ENCODE peak calls at places on chromosomes 4 and X, in five cellular contexts. One of them, this sample, is unnamed.

GRCh38 chr4:146340798-146341197 is 126.5 kb downstream of the REELD1 start:
- DNase-seq in COR-L47: peak; percentile 24
- DNase-seq in HS-5: no peak
- DNase-seq in foreskin fibroblast: peak; percentile 39
- DNase-seq in CD4-positive, CD25-positive, alpha-beta regulatory T cell: no peak
- DNase-seq in this sample: peak; percentile 47

GRCh38 chr4:36414248-36414647 is 132.8 kb downstream of the DTHD1 start:
- DNase-seq in COR-L47: peak; percentile 7
- DNase-seq in CD4-positive, CD25-positive, alpha-beta regulatory T cell: no peak
- DNase-seq in foreskin fibroblast: no peak
- DNase-seq in HS-5: no peak
- DNase-seq in this sample: no peak

GRCh38 chrX:104795804-104796203 is 229.8 kb downstream of the IL1RAPL2 start:
- DNase-seq in HS-5: no peak
- DNase-seq in COR-L47: no peak
- DNase-seq in foreskin fibroblast: no peak
- DNase-seq in CD4-positive, CD25-positive, alpha-beta regulatory T cell: no peak
- DNase-seq in this sample: no peak

GRCh38 chrX:10254746-10255145 is 98.0 kb downstream of the CLCN4 start:
- DNase-seq in HS-5: no peak
- DNase-seq in COR-L47: no peak
- DNase-seq in CD4-positive, CD25-positive, alpha-beta regulatory T cell: no peak
- DNase-seq in foreskin fibroblast: peak; percentile 31
- DNase-seq in this sample: no peak

GRCh38 chrX:40146471-40147398 is 49.0 kb upstream of the BCOR start:
- DNase-seq in CD4-positive, CD25-positive, alpha-beta regulatory T cell: peak; percentile 34
- DNase-seq in foreskin fibroblast: peak; percentile 56
- DNase-seq in COR-L47: peak; percentile 20
- DNase-seq in HS-5: no peak
- DNase-seq in this sample: no peak

GRCh38 chr4:74433541-74434172 is 11.3 kb upstream of the AREG start:
- DNase-seq in HS-5: no peak
- DNase-seq in COR-L47: no peak
- DNase-seq in CD4-positive, CD25-positive, alpha-beta regulatory T cell: no peak
- DNase-seq in foreskin fibroblast: no peak
- DNase-seq in this sample: peak; percentile 37

GRCh38 chr4:165684177-165684870 is 188.7 kb upstream of the TLL1 start:
- DNase-seq in CD4-positive, CD25-positive, alpha-beta regulatory T cell: no peak
- DNase-seq in foreskin fibroblast: peak; percentile 69
- DNase-seq in HS-5: peak; percentile 53
- DNase-seq in COR-L47: no peak
- DNase-seq in this sample: peak; percentile 92

GRCh38 chrX:111010151-111010550 is 85.8 kb upstream of the PAK3 start:
- DNase-seq in foreskin fibroblast: no peak
- DNase-seq in HS-5: no peak
- DNase-seq in COR-L47: no peak
- DNase-seq in CD4-positive, CD25-positive, alpha-beta regulatory T cell: no peak
- DNase-seq in this sample: no peak

GRCh38 chrX:48467331-48467761 is 2.7 kb downstream of the SLC38A5 start:
- DNase-seq in HS-5: no peak
- DNase-seq in CD4-positive, CD25-positive, alpha-beta regulatory T cell: no peak
- DNase-seq in foreskin fibroblast: no peak
- DNase-seq in COR-L47: no peak
- DNase-seq in this sample: no peak

GRCh38 chrX:154121961-154122360 is 22.1 kb upstream of the OPN1LW start:
- DNase-seq in foreskin fibroblast: no peak
- DNase-seq in CD4-positive, CD25-positive, alpha-beta regulatory T cell: no peak
- DNase-seq in COR-L47: no peak
- DNase-seq in HS-5: no peak
- DNase-seq in this sample: no peak

GRCh38 chrX:119817130-119817690 is 25.8 kb upstream of the RPL39 start:
- DNase-seq in foreskin fibroblast: peak; percentile 18
- DNase-seq in HS-5: no peak
- DNase-seq in COR-L47: no peak
- DNase-seq in CD4-positive, CD25-positive, alpha-beta regulatory T cell: no peak
- DNase-seq in this sample: peak; percentile 66

GRCh38 chrX:101229155-101229554 is 9.6 kb downstream of the DRP2 start:
- DNase-seq in foreskin fibroblast: peak; percentile 70
- DNase-seq in COR-L47: no peak
- DNase-seq in CD4-positive, CD25-positive, alpha-beta regulatory T cell: no peak
- DNase-seq in HS-5: peak; percentile 58
- DNase-seq in this sample: peak; percentile 78

GRCh38 chr4:8302331-8302730 is 32.8 kb downstream of the HTRA3 start:
- DNase-seq in CD4-positive, CD25-positive, alpha-beta regulatory T cell: no peak
- DNase-seq in foreskin fibroblast: no peak
- DNase-seq in COR-L47: no peak
- DNase-seq in HS-5: no peak
- DNase-seq in this sample: no peak

GRCh38 chr4:184416913-184417734 is 57.2 kb downstream of the IRF2 start:
- DNase-seq in foreskin fibroblast: no peak
- DNase-seq in HS-5: no peak
- DNase-seq in COR-L47: no peak
- DNase-seq in CD4-positive, CD25-positive, alpha-beta regulatory T cell: peak; percentile 62
- DNase-seq in this sample: peak; percentile 31

GRCh38 chrX:1462596-1463251 is 10.0 kb upstream of the ASMTL start:
- DNase-seq in COR-L47: no peak
- DNase-seq in CD4-positive, CD25-positive, alpha-beta regulatory T cell: peak; percentile 53
- DNase-seq in HS-5: no peak
- DNase-seq in foreskin fibroblast: peak; percentile 63
- DNase-seq in this sample: peak; percentile 76

GRCh38 chrX:32530802-32531403 is 680.4 kb downstream of the DMD start:
- DNase-seq in foreskin fibroblast: peak; percentile 4
- DNase-seq in HS-5: peak; percentile 2
- DNase-seq in CD4-positive, CD25-positive, alpha-beta regulatory T cell: peak; percentile 1
- DNase-seq in COR-L47: peak; percentile 57
- DNase-seq in this sample: peak; percentile 53

GRCh38 chr4:15562114-15562513 is 92.4 kb downstream of the CC2D2A start:
- DNase-seq in CD4-positive, CD25-positive, alpha-beta regulatory T cell: no peak
- DNase-seq in HS-5: no peak
- DNase-seq in foreskin fibroblast: no peak
- DNase-seq in COR-L47: no peak
- DNase-seq in this sample: no peak

GRCh38 chr4:64497526-64497925 is 88.3 kb upstream of the TECRL start:
- DNase-seq in HS-5: peak; percentile 14
- DNase-seq in COR-L47: no peak
- DNase-seq in CD4-positive, CD25-positive, alpha-beta regulatory T cell: no peak
- DNase-seq in foreskin fibroblast: no peak
- DNase-seq in this sample: no peak

GRCh38 chrX:10138726-10139125 is 18.0 kb upstream of the CLCN4 start:
- DNase-seq in COR-L47: no peak
- DNase-seq in HS-5: no peak
- DNase-seq in foreskin fibroblast: no peak
- DNase-seq in CD4-positive, CD25-positive, alpha-beta regulatory T cell: no peak
- DNase-seq in this sample: no peak

GRCh38 chr4:2793920-2794706 is 1.2 kb downstream of the SH3BP2 start:
- DNase-seq in COR-L47: no peak
- DNase-seq in CD4-positive, CD25-positive, alpha-beta regulatory T cell: no peak
- DNase-seq in foreskin fibroblast: peak; percentile 77
- DNase-seq in HS-5: no peak
- DNase-seq in this sample: no peak

GRCh38 chrX:50814701-50815476 is 895 bp upstream of the SHROOM4 start:
- DNase-seq in HS-5: no peak
- DNase-seq in foreskin fibroblast: peak; percentile 12
- DNase-seq in CD4-positive, CD25-positive, alpha-beta regulatory T cell: no peak
- DNase-seq in COR-L47: no peak
- DNase-seq in this sample: peak; percentile 44

GRCh38 chr4:68905598-68906237 is 45.9 kb downstream of the UGT2A3 start:
- DNase-seq in foreskin fibroblast: no peak
- DNase-seq in COR-L47: peak; percentile 76
- DNase-seq in HS-5: no peak
- DNase-seq in CD4-positive, CD25-positive, alpha-beta regulatory T cell: no peak
- DNase-seq in this sample: no peak

GRCh38 chr4:22363071-22363470 is 152.8 kb downstream of the ADGRA3 start:
- DNase-seq in CD4-positive, CD25-positive, alpha-beta regulatory T cell: no peak
- DNase-seq in HS-5: peak; percentile 46
- DNase-seq in foreskin fibroblast: no peak
- DNase-seq in COR-L47: no peak
- DNase-seq in this sample: peak; percentile 15

GRCh38 chrX:45622538-45622937 is 421.9 kb upstream of the DIPK2B start:
- DNase-seq in COR-L47: no peak
- DNase-seq in foreskin fibroblast: peak; percentile 86
- DNase-seq in HS-5: peak; percentile 44
- DNase-seq in CD4-positive, CD25-positive, alpha-beta regulatory T cell: no peak
- DNase-seq in this sample: peak; percentile 92

GRCh38 chrX:117458243-117458968 is 658.2 kb downstream of the KLHL13 start:
- DNase-seq in HS-5: no peak
- DNase-seq in foreskin fibroblast: no peak
- DNase-seq in CD4-positive, CD25-positive, alpha-beta regulatory T cell: no peak
- DNase-seq in COR-L47: no peak
- DNase-seq in this sample: no peak

GRCh38 chrX:108131471-108131870 is 39.9 kb downstream of the ATG4A start:
- DNase-seq in foreskin fibroblast: peak; percentile 57
- DNase-seq in HS-5: peak; percentile 43
- DNase-seq in COR-L47: no peak
- DNase-seq in CD4-positive, CD25-positive, alpha-beta regulatory T cell: no peak
- DNase-seq in this sample: no peak

GRCh38 chr4:137659431-137659830 is 127.1 kb upstream of the PCDH18 start:
- DNase-seq in foreskin fibroblast: peak; percentile 65
- DNase-seq in CD4-positive, CD25-positive, alpha-beta regulatory T cell: no peak
- DNase-seq in HS-5: no peak
- DNase-seq in COR-L47: no peak
- DNase-seq in this sample: peak; percentile 63

GRCh38 chr4:183180096-183180495 is 81.0 kb downstream of the WWC2 start:
- DNase-seq in COR-L47: no peak
- DNase-seq in HS-5: no peak
- DNase-seq in CD4-positive, CD25-positive, alpha-beta regulatory T cell: no peak
- DNase-seq in foreskin fibroblast: peak; percentile 80
- DNase-seq in this sample: no peak